ENCODE peak calls at places on chromosomes 5 and 9, in nine cellular contexts. B, G, N, M, D, Y, H, J and O are unnamed samples.

GRCh38 chr5:54454602-54455001 is 897 bp upstream of the HSPB3 start:
- DNase-seq in B (no peak), G (no peak), N (no peak), M (no peak), D (no peak), Y (no peak), H (no peak), J (no peak), O (no peak)

GRCh38 chr5:109907751-109908150 is 218.0 kb downstream of the MAN2A1 start:
- DNase-seq in B (no peak), G (no peak), N (no peak), M (no peak), D (no peak), Y (no peak), H (no peak), J (no peak), O (no peak)

GRCh38 chr5:152607393-152608165 is 202.5 kb upstream of the NMUR2 start:
- DNase-seq in B (no peak), G (no peak), N (no peak), M (no peak), D (no peak), Y (no peak), H (no peak), J (no peak), O (no peak)

GRCh38 chr9:130834371-130835311 is at the start of gene ABL1:
- DNase-seq in B (peak; percentile 74), G (peak; percentile 75), N (peak; percentile 83), M (peak; percentile 56), D (peak; percentile 60), Y (peak; percentile 68), H (peak; percentile 70), J (peak; percentile 82), O (peak; percentile 95)

GRCh38 chr9:127541865-127542264 is 70.2 kb upstream of the STXBP1 start:
- DNase-seq in B (no peak), G (no peak), N (no peak), M (no peak), D (no peak), Y (no peak), H (no peak), J (no peak), O (no peak)

GRCh38 chr9:102521097-102521755 is 473.9 kb upstream of the CYLC2 start:
- DNase-seq in B (no peak), G (no peak), N (no peak), M (no peak), D (no peak), Y (no peak), H (no peak), J (no peak), O (no peak)

GRCh38 chr9:116156621-116157314 is 3.2 kb downstream of the PAPPA start:
- DNase-seq in B (no peak), G (peak; percentile 45), N (peak; percentile 81), M (no peak), D (no peak), Y (no peak), H (peak; percentile 22), J (peak; percentile 88), O (peak; percentile 50)

GRCh38 chr5:133460172-133460758 is 152.1 kb downstream of the FSTL4 start:
- DNase-seq in B (no peak), G (no peak), N (no peak), M (peak; percentile 24), D (peak; percentile 56), Y (peak; percentile 39), H (peak; percentile 64), J (no peak), O (no peak)

GRCh38 chr5:170173227-170173626 is 59.6 kb upstream of the C5orf58 start:
- DNase-seq in B (no peak), G (no peak), N (no peak), M (no peak), D (peak; percentile 67), Y (no peak), H (no peak), J (no peak), O (no peak)